ENCODE peak calls at places on chromosomes 16 and 17, in five cellular contexts. H, W, R, C and A are unnamed samples.

GRCh38 chr16:68070249-68070725 is 14.9 kb upstream of the NFATC3 start:
- DNase-seq in W (no peak), H (peak; percentile 50), R (peak; percentile 34), C (no peak), A (no peak)

GRCh38 chr17:1829579-1830257 is at the start of the genes RPA1 and SMYD4:
- DNase-seq in C (peak; percentile 69), R (peak; percentile 96), H (peak; percentile 83), W (peak; percentile 92), A (peak; percentile 88)

GRCh38 chr16:57859331-57859730 is 57.0 kb upstream of the KIFC3 start:
- DNase-seq in C (no peak), R (no peak), H (peak; percentile 34), W (peak; percentile 25), A (peak; percentile 55)

GRCh38 chr16:30740364-30741251 is 7.6 kb upstream of the PHKG2 start:
- DNase-seq in C (no peak), H (no peak), R (no peak), W (peak; percentile 60), A (no peak)

GRCh38 chr17:30796016-30796415 is 28.5 kb downstream of the CRLF3 start:
- DNase-seq in W (no peak), C (no peak), R (no peak), H (no peak), A (no peak)

GRCh38 chr16:19555938-19556778 is 655 bp downstream of the VPS35L start:
- DNase-seq in R (no peak), C (no peak), W (peak; percentile 36), H (peak; percentile 61), A (peak; percentile 87)

GRCh38 chr16:13767215-13767614 is 152.7 kb upstream of the ERCC4 start:
- DNase-seq in W (no peak), C (no peak), R (no peak), H (no peak), A (no peak)

GRCh38 chr16:22318690-22319358 is 21.6 kb downstream of the POLR3E start:
- DNase-seq in H (peak; percentile 68), C (peak; percentile 19), R (peak; percentile 81), W (peak; percentile 44), A (no peak)

GRCh38 chr17:42329025-42329976 is 41.0 kb downstream of the STAT5A start:
- DNase-seq in W (peak; percentile 81), C (no peak), R (no peak), H (no peak), A (peak; percentile 85)

GRCh38 chr17:32519769-32520701 is 33.2 kb downstream of the CDK5R1 start:
- DNase-seq in R (no peak), C (no peak), W (peak; percentile 73), H (no peak), A (no peak)

GRCh38 chr17:43908111-43908721 is 880 bp upstream of the MPP2 start:
- DNase-seq in W (no peak), R (no peak), C (peak; percentile 23), H (peak; percentile 65), A (peak; percentile 86)

GRCh38 chr16:15464401-15465186 is 30.2 kb downstream of the BMERB1 start:
- DNase-seq in C (no peak), W (peak; percentile 54), H (no peak), R (peak; percentile 27), A (no peak)

GRCh38 chr17:31878703-31879073 is 19.6 kb upstream of the COPRS start:
- DNase-seq in W (no peak), H (no peak), C (no peak), R (no peak), A (no peak)

GRCh38 chr16:81544691-81545365 is 100.2 kb downstream of the CMIP start:
- DNase-seq in W (no peak), H (no peak), R (no peak), C (no peak), A (no peak)

GRCh38 chr17:48630925-48631692 is 5.0 kb upstream of the HOXB9 start:
- DNase-seq in R (no peak), C (no peak), H (no peak), W (no peak), A (no peak)

GRCh38 chr17:78965369-78965982 is 14.2 kb downstream of the LGALS3BP start:
- DNase-seq in W (no peak), C (no peak), H (peak; percentile 36), R (no peak), A (no peak)

GRCh38 chr16:87854053-87854906 is 15.0 kb downstream of the SLC7A5 start:
- DNase-seq in R (no peak), H (peak; percentile 45), C (no peak), W (no peak), A (no peak)

GRCh38 chr17:83195330-83196087 is 116.1 kb downstream of the METRNL start:
- DNase-seq in R (peak; percentile 95), W (no peak), C (no peak), H (no peak), A (no peak)

GRCh38 chr16:53805747-53806146 is 101.8 kb downstream of the FTO start:
- DNase-seq in C (no peak), H (no peak), W (no peak), R (no peak), A (no peak)

GRCh38 chr16:86662195-86662594 is 83.8 kb downstream of the FOXL1 start:
- DNase-seq in H (no peak), W (no peak), C (no peak), R (no peak), A (no peak)

GRCh38 chr17:72426948-72427760 is 306.3 kb downstream of the SOX9 start:
- DNase-seq in H (no peak), C (no peak), R (no peak), W (no peak), A (no peak)

GRCh38 chr16:76837872-76838271 is 353.1 kb upstream of the MON1B start:
- DNase-seq in H (no peak), C (no peak), W (no peak), R (no peak), A (no peak)